ENCODE peak calls at places on chromosomes 3 and 15, in four cellular contexts. C, T, S and M are unnamed samples.

GRCh38 chr3:116757310-116757709 is 47.7 kb downstream of the TUSC7 start:
- DNase-seq in C (no peak), T (no peak), S (no peak), M (no peak)

GRCh38 chr3:183188895-183189462 is 26.4 kb upstream of the LAMP3 start:
- DNase-seq in C (peak), T (no peak), S (no peak), M (no peak)

GRCh38 chr3:9710174-9710739 is 6.6 kb downstream of the CPNE9 start:
- DNase-seq in C (no peak), T (no peak), S (no peak), M (no peak)

GRCh38 chr3:180420804-180421203 is 181.2 kb upstream of the TTC14 start:
- DNase-seq in C (no peak), T (no peak), S (peak), M (no peak)

GRCh38 chr15:66611257-66612053 is 45.7 kb upstream of the LCTL start:
- DNase-seq in C (no peak), T (no peak), S (no peak), M (no peak)

GRCh38 chr3:78847203-78847602 is 920.6 kb downstream of the ROBO1 start:
- DNase-seq in C (no peak), T (no peak), S (no peak), M (no peak)

GRCh38 chr3:67897686-67898336 is 243.4 kb upstream of the SUCLG2 start:
- DNase-seq in C (no peak), T (no peak), S (no peak), M (no peak)

GRCh38 chr3:142029052-142029642 is 120.2 kb downstream of the TFDP2 start:
- DNase-seq in C (no peak), T (no peak), S (no peak), M (no peak)

GRCh38 chr3:108124337-108125150 is 33.7 kb upstream of the CD47 start:
- DNase-seq in C (no peak), T (no peak), S (no peak), M (no peak)

GRCh38 chr15:40925863-40926658 is 3.1 kb upstream of the DLL4 start:
- DNase-seq in C (no peak), T (no peak), S (no peak), M (no peak)

GRCh38 chr3:127848131-127849129 is 26.1 kb upstream of the MGLL start:
- DNase-seq in C (peak), T (no peak), S (peak), M (no peak)

GRCh38 chr15:86178845-86179244 is 99.2 kb downstream of the AGBL1 start:
- DNase-seq in C (no peak), T (no peak), S (no peak), M (no peak)

GRCh38 chr3:35932995-35933394 is 293.7 kb downstream of the ARPP21 start:
- DNase-seq in C (peak), T (no peak), S (peak), M (no peak)

GRCh38 chr3:42369832-42370231 is 40.6 kb downstream of the LYZL4 start:
- DNase-seq in C (no peak), T (no peak), S (no peak), M (no peak)

GRCh38 chr15:25176991-25177954 is 222.5 kb downstream of the SNRPN start:
- DNase-seq in C (no peak), T (peak), S (no peak), M (no peak)

GRCh38 chr3:19901337-19901736 is 32.7 kb downstream of the EFHB start:
- DNase-seq in C (peak), T (no peak), S (no peak), M (no peak)

GRCh38 chr3:100360757-100361496 is 26.4 kb downstream of the NIT2 start:
- DNase-seq in C (no peak), T (no peak), S (no peak), M (no peak)

GRCh38 chr3:46297658-46298423 is 55.6 kb downstream of the CCR3 start:
- DNase-seq in C (peak), T (no peak), S (no peak), M (no peak)

GRCh38 chr3:148203263-148204010 is 494.3 kb upstream of the AGTR1 start:
- DNase-seq in C (peak), T (no peak), S (peak), M (no peak)

GRCh38 chr3:57556459-57557087 is 499 bp downstream of the PDE12 start:
- DNase-seq in C (peak), T (no peak), S (no peak), M (no peak)

GRCh38 chr15:100770781-100771584 is 108.6 kb upstream of the ALDH1A3 start:
- DNase-seq in C (no peak), T (peak), S (no peak), M (no peak)

GRCh38 chr3:136465296-136465695 is 215.2 kb downstream of the PCCB start:
- DNase-seq in C (no peak), T (no peak), S (peak), M (no peak)

GRCh38 chr15:35557012-35557411 is 11.0 kb upstream of the DPH6 start:
- DNase-seq in C (no peak), T (no peak), S (no peak), M (no peak)

GRCh38 chr15:35550957-35551356 is 5.0 kb upstream of the DPH6 start:
- DNase-seq in C (no peak), T (no peak), S (no peak), M (no peak)

GRCh38 chr15:35559683-35560082 is 13.7 kb upstream of the DPH6 start:
- DNase-seq in C (no peak), T (no peak), S (no peak), M (no peak)

GRCh38 chr15:35557544-35557943 is 11.6 kb upstream of the DPH6 start:
- DNase-seq in C (peak), T (no peak), S (peak), M (no peak)

GRCh38 chr15:35555244-35555643 is 9.3 kb upstream of the DPH6 start:
- DNase-seq in C (no peak), T (no peak), S (no peak), M (no peak)
- H3K4me3 ChIP-seq in C (no peak), T (no peak), S (no peak), M (no peak)

GRCh38 chr3:50259432-50260026 is 9.4 kb upstream of the SEMA3B start:
- DNase-seq in C (no peak), T (no peak), S (no peak), M (no peak)
- H3K4me3 ChIP-seq in C (no peak), T (no peak), S (no peak), M (peak)

GRCh38 chr3:52779011-52779410 is 1.6 kb downstream of the ITIH1 start:
- DNase-seq in C (no peak), T (no peak), S (no peak), M (no peak)
- H3K4me3 ChIP-seq in C (no peak), T (no peak), S (no peak), M (no peak)

GRCh38 chr3:123961508-123961856 is 453 bp upstream of the CCDC14 start:
- DNase-seq in C (no peak), T (no peak), S (no peak), M (no peak)
- H3K4me3 ChIP-seq in C (peak), T (peak), S (peak), M (peak)

GRCh38 chr3:177693596-177693995 is 496.3 kb upstream of the TBL1XR1 start:
- DNase-seq in C (no peak), T (no peak), S (no peak), M (no peak)
- H3K4me3 ChIP-seq in C (no peak), T (no peak), S (no peak), M (no peak)

GRCh38 chr3:2099028-2099671 is 484 bp downstream of the CNTN4 start:
- DNase-seq in C (no peak), T (no peak), S (no peak), M (no peak)
- H3K4me3 ChIP-seq in C (peak), T (peak), S (no peak), M (peak)

DNA sequence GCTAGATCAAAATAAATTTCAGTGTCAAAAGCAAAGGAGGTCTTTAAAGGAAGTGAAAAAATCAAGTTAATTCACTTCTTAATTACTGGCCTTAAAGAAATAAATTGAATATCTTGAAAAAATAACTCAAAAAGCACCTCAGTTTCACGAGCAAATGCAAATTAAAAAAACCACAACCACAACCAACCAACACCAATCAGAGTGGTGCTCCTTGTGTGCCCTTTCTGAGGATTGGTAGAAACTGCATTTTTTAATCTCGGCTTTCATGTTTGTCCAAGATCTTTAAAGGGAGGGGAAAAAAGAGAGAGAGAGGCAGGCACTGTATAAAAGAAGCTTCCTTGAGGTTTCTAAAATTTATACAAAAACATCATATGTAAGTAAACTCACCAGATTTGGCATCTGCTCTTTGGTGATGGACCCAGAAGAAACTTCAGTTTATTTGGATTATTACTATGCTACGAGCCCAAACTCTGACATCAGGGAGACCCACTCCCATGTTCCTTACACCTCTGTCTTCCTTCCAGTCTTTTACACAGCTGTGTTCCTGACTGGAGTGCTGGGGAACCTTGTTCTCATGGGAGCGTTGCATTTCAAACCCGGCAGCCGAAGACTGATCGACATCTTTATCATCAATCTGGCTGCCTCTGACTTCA is at the start of gene GPR15:
- DNase-seq in C (no peak), T (no peak), S (no peak), M (no peak)
- H3K4me3 ChIP-seq in C (no peak), T (no peak), S (no peak), M (no peak)